ENCODE peak calls at places on chromosome 1, in seven cellular contexts. F is fibroblast of lung, N is Calu3, T is coronary artery, O is heart left ventricle, V is upper lobe of right lung, W is tibial nerve. U is an unnamed sample.

GRCh38 chr1:46489169-46489637 is 433 bp upstream of the DMBX1 start:
- DNase-seq in F (no peak), N (peak), T (no peak), O (no peak), V (no peak), W (no peak), U (no peak)

GRCh38 chr1:211648980-211649934 is 26.2 kb downstream of the NEK2 start:
- DNase-seq in F (peak), N (peak), T (no peak), O (no peak), V (peak), W (no peak), U (peak)

GRCh38 chr1:202247837-202248795 is 54.5 kb downstream of the LGR6 start:
- DNase-seq in F (no peak), N (no peak), T (peak), O (no peak), V (no peak), W (no peak), U (no peak)

GRCh38 chr1:86649618-86650017 is 54.8 kb upstream of the SH3GLB1 start:
- DNase-seq in F (no peak), N (no peak), T (no peak), O (no peak), V (no peak), W (no peak), U (no peak)

GRCh38 chr1:223712856-223713494 is 636 bp downstream of the CAPN2 start:
- DNase-seq in F (no peak), N (peak), T (no peak), O (peak), V (peak), W (no peak), U (peak)

GRCh38 chr1:211639500-211640361 is 35.7 kb downstream of the NEK2 start:
- DNase-seq in F (peak), N (no peak), T (peak), O (no peak), V (peak), W (no peak), U (no peak)

GRCh38 chr1:161172776-161173376 is 4.4 kb downstream of the B4GALT3 start:
- DNase-seq in F (peak), N (no peak), T (no peak), O (peak), V (no peak), W (no peak), U (no peak)

GRCh38 chr1:233295775-233296322 is 324 bp upstream of the PCNX2 start:
- DNase-seq in F (no peak), N (no peak), T (no peak), O (no peak), V (no peak), W (no peak), U (no peak)

GRCh38 chr1:182198006-182198605 is 136.6 kb upstream of the ZNF648 start:
- DNase-seq in F (peak), N (peak), T (no peak), O (no peak), V (no peak), W (no peak), U (no peak)

GRCh38 chr1:233240839-233241682 is 54.5 kb downstream of the PCNX2 start:
- DNase-seq in F (peak), N (peak), T (no peak), O (peak), V (peak), W (peak), U (peak)

GRCh38 chr1:228450200-228450599 is 33.5 kb upstream of the TRIM17 start:
- DNase-seq in F (no peak), N (no peak), T (no peak), O (no peak), V (no peak), W (no peak), U (no peak)

GRCh38 chr1:71228727-71229371 is 148.0 kb upstream of the ZRANB2 start:
- DNase-seq in F (peak), N (no peak), T (no peak), O (no peak), V (no peak), W (no peak), U (no peak)

GRCh38 chr1:65668368-65668767 is 124.3 kb upstream of the PDE4B start:
- DNase-seq in F (no peak), N (no peak), T (no peak), O (no peak), V (no peak), W (no peak), U (no peak)

GRCh38 chr1:116726872-116727271 is 27.4 kb upstream of the CD2 start:
- DNase-seq in F (no peak), N (no peak), T (no peak), O (no peak), V (no peak), W (no peak), U (no peak)

GRCh38 chr1:19643602-19644419 is at the start of gene NBL1:
- DNase-seq in F (peak), N (peak), T (peak), O (peak), V (no peak), W (peak), U (no peak)

GRCh38 chr1:186283374-186283773 is 91.7 kb downstream of the TPR start:
- DNase-seq in F (no peak), N (no peak), T (no peak), O (no peak), V (no peak), W (no peak), U (no peak)

GRCh38 chr1:201019321-201019977 is 4.1 kb downstream of the KIF21B start:
- DNase-seq in F (peak), N (peak), T (no peak), O (peak), V (peak), W (no peak), U (no peak)

GRCh38 chr1:220700591-220701179 is 10.5 kb downstream of the C1orf115 start:
- DNase-seq in F (no peak), N (no peak), T (no peak), O (no peak), V (no peak), W (no peak), U (no peak)

GRCh38 chr1:20126041-20126805 is 6.9 kb upstream of the PLA2G2D start:
- DNase-seq in F (no peak), N (no peak), T (peak), O (no peak), V (peak), W (no peak), U (no peak)

GRCh38 chr1:27098447-27099153 is 56.3 kb downstream of the SLC9A1 start:
- DNase-seq in F (no peak), N (no peak), T (no peak), O (no peak), V (peak), W (no peak), U (no peak)

GRCh38 chr1:230368363-230368762 is 57.8 kb downstream of the PGBD5 start:
- DNase-seq in F (no peak), N (no peak), T (no peak), O (no peak), V (no peak), W (no peak), U (no peak)

GRCh38 chr1:168709407-168709891 is 19.6 kb downstream of the DPT start:
- DNase-seq in F (peak), N (peak), T (no peak), O (peak), V (no peak), W (no peak), U (no peak)

GRCh38 chr1:215844266-215844665 is 277.2 kb downstream of the KCTD3 start:
- DNase-seq in F (no peak), N (no peak), T (no peak), O (no peak), V (no peak), W (no peak), U (no peak)

GRCh38 chr1:98865796-98866195 is 138.9 kb downstream of the PLPPR5 start:
- DNase-seq in F (no peak), N (no peak), T (no peak), O (no peak), V (no peak), W (no peak), U (no peak)

GRCh38 chr1:84433253-84434080 is 35.2 kb downstream of the DNASE2B start:
- DNase-seq in F (peak), N (peak), T (no peak), O (peak), V (no peak), W (no peak), U (peak)

GRCh38 chr1:183097438-183098051 is 74.3 kb downstream of the LAMC1 start:
- DNase-seq in F (peak), N (no peak), T (no peak), O (no peak), V (no peak), W (no peak), U (no peak)

GRCh38 chr1:205250699-205251098 is 23.0 kb downstream of the TMCC2 start:
- DNase-seq in F (no peak), N (no peak), T (no peak), O (no peak), V (no peak), W (no peak), U (no peak)

GRCh38 chr1:19121192-19121591 is 88.9 kb downstream of the UBR4 start:
- DNase-seq in F (no peak), N (peak), T (no peak), O (no peak), V (no peak), W (no peak), U (no peak)

GRCh38 chr1:212073490-212073889 is 37.9 kb downstream of the DTL start:
- DNase-seq in F (peak), N (no peak), T (no peak), O (no peak), V (no peak), W (no peak), U (no peak)

GRCh38 chr1:9720785-9721605 is 69.5 kb downstream of the PIK3CD start:
- DNase-seq in F (no peak), N (no peak), T (no peak), O (no peak), V (no peak), W (no peak), U (no peak)

GRCh38 chr1:9722378-9722749 is 70.8 kb downstream of the PIK3CD start:
- DNase-seq in F (no peak), N (no peak), T (no peak), O (no peak), V (no peak), W (no peak), U (no peak)

GRCh38 chr1:9721606-9722377 is 70.3 kb downstream of the PIK3CD start:
- DNase-seq in F (peak), N (peak), T (no peak), O (no peak), V (no peak), W (no peak), U (no peak)

GRCh38 chr1:9718006-9718680 is 66.6 kb downstream of the PIK3CD start:
- DNase-seq in F (no peak), N (no peak), T (no peak), O (no peak), V (no peak), W (no peak), U (no peak)

GRCh38 chr1:9719978-9720722 is 68.6 kb downstream of the PIK3CD start:
- DNase-seq in F (no peak), N (no peak), T (no peak), O (no peak), V (no peak), W (no peak), U (no peak)
- TF ChIP-seq CTCF in F (no peak), N (no peak), T (no peak), O (no peak), V (no peak), W (no peak), U (no peak)

DNA sequence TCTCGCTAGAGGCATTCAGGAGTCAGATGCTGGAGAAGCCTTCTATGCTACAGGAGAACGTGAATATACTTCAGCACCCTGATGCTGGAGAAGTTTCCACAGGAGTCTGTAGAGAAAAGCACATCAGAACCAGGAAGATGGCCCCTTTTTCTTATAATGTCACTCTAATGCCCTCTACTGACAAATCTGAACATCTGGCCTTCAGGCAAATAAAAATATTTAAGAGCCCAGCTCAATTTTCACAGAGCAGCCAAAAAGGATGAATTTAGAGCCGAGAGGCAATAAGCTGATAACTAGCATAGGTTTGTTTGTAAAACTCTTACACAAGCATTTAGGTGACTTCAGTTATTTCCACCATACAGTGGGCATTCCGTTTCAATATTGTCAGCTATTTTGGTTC is 3.8 kb upstream of the RRP15 start:
- DNase-seq in F (no peak), N (no peak), T (no peak), O (no peak), V (no peak), W (no peak), U (no peak)
- TF ChIP-seq CTCF in F (peak), N (no peak), T (no peak), O (no peak), V (no peak), W (no peak), U (no peak)

DNA sequence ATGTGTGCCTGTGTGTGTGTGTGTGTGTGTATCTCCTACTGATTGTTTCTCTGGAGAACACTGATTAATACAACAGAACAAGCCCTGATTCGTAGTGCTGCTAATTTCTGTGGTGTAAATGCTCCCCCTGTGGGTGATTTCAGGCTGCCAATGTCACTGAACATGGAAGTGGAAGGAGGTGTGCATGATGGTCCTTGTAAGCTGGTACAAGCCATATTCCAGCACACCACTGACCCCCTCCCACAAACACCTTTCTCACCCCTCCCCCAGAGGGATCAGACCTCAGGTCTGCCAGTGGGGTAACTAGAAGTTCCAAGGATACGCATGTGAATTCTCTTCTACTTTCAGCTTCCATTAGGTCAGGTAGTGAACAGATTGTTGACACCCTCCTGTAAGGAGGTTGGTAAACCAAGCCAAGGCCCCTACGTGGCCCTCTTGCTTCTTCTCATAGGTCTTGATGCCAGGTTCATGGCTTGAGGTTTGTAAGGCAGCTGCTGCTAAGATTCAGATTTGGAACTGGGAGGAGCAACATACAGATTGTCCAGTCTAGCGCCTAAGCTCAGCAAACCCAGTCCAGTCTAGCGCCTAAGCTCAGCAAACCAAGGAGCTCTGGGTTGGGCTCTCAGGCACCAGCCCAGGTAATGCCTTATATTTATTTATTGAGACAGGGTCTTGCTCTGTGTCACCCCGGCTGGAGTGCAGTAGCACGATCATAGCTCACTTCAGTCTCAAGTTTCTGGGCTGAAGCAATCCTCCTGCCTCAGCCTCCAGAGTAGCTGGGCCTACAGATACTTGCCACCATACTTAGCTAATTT is 38.7 kb downstream of the DHCR24 start:
- DNase-seq in F (no peak), N (no peak), T (no peak), O (no peak), V (peak), W (no peak), U (no peak)
- TF ChIP-seq CTCF in F (no peak), N (no peak), T (no peak), O (no peak), V (no peak), W (no peak), U (no peak)

GRCh38 chr1:226675720-226676357 is 63.2 kb downstream of the ITPKB start:
- DNase-seq in F (no peak), N (no peak), T (no peak), O (no peak), V (no peak), W (no peak), U (no peak)
- TF ChIP-seq CTCF in F (no peak), N (no peak), T (no peak), O (no peak), V (no peak), W (no peak), U (no peak)

DNA sequence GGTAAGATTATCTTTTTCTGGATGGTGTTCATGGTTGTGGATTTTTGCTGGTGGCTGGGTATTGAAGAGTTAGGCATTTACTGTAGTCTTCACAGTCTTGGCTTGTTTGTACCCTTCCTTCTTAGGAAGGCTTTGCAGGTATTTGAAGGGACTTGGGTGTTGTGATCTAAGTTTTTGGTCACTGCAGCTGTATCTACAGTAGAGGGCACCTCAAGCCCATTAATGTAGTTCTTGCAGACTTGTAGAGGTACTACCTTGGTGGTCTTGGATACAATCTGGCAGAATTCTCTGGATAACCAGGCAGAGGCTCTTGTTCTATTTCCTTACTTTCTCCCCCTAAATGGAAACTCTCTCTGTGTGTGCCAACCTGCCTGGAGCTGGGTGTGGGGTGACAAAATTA is 155.8 kb upstream of the BRINP3 start:
- DNase-seq in F (peak), N (no peak), T (no peak), O (no peak), V (no peak), W (no peak), U (no peak)
- TF ChIP-seq CTCF in F (peak), N (no peak), T (no peak), O (no peak), V (no peak), W (no peak), U (peak)

GRCh38 chr1:207186503-207186902 is 82.5 kb downstream of the C4BPA start:
- DNase-seq in F (no peak), N (no peak), T (no peak), O (no peak), V (no peak), W (no peak), U (no peak)

GRCh38 chr1:207181838-207182237 is 77.8 kb downstream of the C4BPA start:
- DNase-seq in F (no peak), N (no peak), T (no peak), O (no peak), V (no peak), W (no peak), U (no peak)
- TF ChIP-seq CTCF in F (no peak), N (no peak), T (no peak), O (no peak), V (no peak), W (no peak), U (peak)

DNA sequence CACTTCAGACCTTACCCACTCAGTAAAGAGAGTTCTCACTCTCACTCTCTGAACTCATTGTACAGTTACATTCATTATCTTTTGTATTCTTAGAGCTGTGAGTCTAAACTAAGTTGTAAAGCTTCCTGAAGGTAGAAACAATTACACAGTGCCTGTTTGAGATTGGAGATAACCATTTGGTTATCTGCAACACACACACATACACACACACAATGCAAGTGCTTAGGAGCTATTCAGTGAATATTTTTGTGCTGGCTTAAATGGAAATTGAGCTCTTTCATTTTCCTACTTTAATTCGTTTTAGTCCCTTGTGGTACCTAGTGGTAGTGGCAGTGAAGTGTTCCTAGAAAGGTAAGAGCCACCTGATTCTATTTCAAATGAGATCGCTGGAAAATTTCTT is 19.9 kb downstream of the KPNA6 start:
- DNase-seq in F (no peak), N (no peak), T (no peak), O (no peak), V (no peak), W (no peak), U (no peak)
- TF ChIP-seq CTCF in F (no peak), N (no peak), T (no peak), O (no peak), V (no peak), W (no peak), U (no peak)

U was measured in D721Med.